ENCODE peak calls at places on chromosomes 1 and 21, in four cellular contexts. M is skeletal muscle cell, O is ascending aorta, Y is stomach. K is an unnamed sample.

GRCh38 chr1:38835230-38835827 is 24.2 kb downstream of the RRAGC start:
- DNase-seq in M (peak), O (no peak), Y (no peak), K (no peak)

GRCh38 chr1:30104551-30104950 is 618.8 kb downstream of the MATN1 start:
- DNase-seq in M (no peak), O (no peak), Y (no peak), K (no peak)

GRCh38 chr21:29299906-29300546 is 1.3 kb downstream of the BACH1 start:
- DNase-seq in Y (peak), O (peak), M (peak), K (no peak)

GRCh38 chr1:186494832-186495271 is 33.9 kb upstream of the PDC start:
- DNase-seq in O (no peak), M (no peak), Y (no peak), K (no peak)

GRCh38 chr1:235468970-235469369 is 35.3 kb downstream of the B3GALNT2 start:
- DNase-seq in O (no peak), M (peak), Y (no peak), K (no peak)

GRCh38 chr1:156692958-156693857 is 12.2 kb downstream of the CRABP2 start:
- DNase-seq in M (no peak), O (no peak), Y (peak), K (no peak)

GRCh38 chr1:173864179-173864867 is 3.5 kb downstream of the GAS5 start:
- DNase-seq in O (no peak), Y (no peak), M (no peak), K (no peak)

GRCh38 chr1:221241592-221241991 is 362.3 kb downstream of the HLX start:
- DNase-seq in Y (no peak), M (no peak), O (no peak), K (no peak)

GRCh38 chr1:147504801-147505303 is 36.4 kb upstream of the BCL9 start:
- DNase-seq in M (no peak), Y (no peak), O (no peak), K (no peak)

GRCh38 chr1:192159769-192160168 is 1.5 kb downstream of the RGS18 start:
- DNase-seq in M (no peak), Y (no peak), O (no peak), K (no peak)

GRCh38 chr21:44370027-44370735 is 16.8 kb downstream of the TRPM2 start:
- DNase-seq in M (no peak), O (no peak), Y (peak), K (no peak)

GRCh38 chr1:153547560-153548551 is 1.2 kb downstream of the S100A3 start:
- DNase-seq in Y (no peak), M (no peak), O (no peak), K (no peak)

GRCh38 chr1:245416771-245417170 is 262.0 kb downstream of the KIF26B start:
- DNase-seq in Y (no peak), O (no peak), M (no peak), K (no peak)

GRCh38 chr1:207890136-207890738 is 20.7 kb downstream of the CD34 start:
- DNase-seq in M (peak), Y (peak), O (no peak), K (no peak)

DNA sequence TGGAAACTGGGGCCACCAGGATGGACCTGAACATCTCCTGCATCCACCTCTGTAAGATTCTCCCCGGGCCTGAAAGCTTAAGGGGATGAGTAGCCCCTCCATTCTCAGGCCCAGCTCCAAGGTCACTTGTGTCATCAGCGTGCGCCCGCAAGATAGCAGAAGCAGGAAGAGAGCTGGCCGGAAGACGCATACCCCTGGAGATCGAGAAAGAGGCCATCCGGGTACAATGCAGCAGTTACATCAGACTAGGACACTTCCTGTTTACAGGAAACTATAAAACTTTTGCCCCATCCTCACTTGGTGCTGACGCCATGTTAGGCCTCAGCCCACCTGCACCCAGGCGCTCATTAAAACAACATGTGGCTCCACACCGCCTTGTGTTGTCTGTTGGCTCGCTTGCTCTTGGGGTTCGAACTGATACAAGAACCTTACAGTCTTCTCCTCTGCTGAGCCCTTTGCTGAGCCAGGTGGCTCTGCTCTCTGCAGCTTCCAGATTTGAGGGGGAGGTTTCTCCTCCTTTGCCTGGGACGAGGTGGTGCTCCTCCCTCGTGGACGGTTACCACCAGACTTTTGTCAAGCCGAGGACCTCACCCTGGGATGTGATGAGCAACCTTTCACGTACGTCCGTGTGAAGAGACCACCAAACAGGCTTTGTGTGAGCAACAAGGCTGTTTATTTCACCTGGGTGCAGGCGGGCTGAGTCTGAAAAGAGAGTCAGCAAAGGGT is 277.5 kb upstream of the C1orf174 start:
- DNase-seq in O (no peak), M (no peak), Y (no peak), K (no peak)
- H3K4me3 ChIP-seq in O (no peak), M (no peak), Y (no peak), K (no peak)

GRCh38 chr1:63074321-63074720 is 248.0 kb upstream of the FOXD3 start:
- DNase-seq in O (no peak), Y (no peak), M (no peak), K (no peak)
- H3K4me3 ChIP-seq in O (no peak), Y (peak), M (no peak), K (no peak)

DNA sequence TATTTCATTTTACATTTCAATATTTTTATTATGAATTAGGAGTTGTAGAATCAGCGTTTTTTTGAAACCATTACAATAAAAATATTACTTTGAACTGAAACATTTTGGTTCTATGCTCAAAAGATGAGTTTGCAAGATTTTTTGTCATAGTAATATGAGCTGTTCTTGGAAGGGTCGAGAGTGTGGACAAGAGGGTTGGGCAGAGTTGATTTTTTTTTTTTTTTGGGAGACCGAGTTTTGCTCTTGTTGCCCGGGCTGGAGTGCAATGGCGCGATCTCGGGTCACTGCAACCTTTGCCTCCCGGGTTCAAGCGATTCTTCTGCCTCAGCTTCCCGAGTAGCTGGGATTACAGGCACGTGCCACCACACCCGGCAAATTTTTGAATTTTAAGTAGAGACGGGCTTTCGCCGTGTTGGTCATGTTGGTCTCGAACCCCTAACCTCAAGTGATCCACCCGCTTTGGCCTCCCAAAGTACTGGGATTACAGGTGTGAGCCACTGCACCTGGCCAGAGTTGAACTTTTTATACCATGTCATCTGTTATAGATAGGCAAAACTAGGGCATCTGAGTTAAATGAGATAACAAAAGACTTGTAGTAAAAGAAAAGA is 3.3 kb downstream of the CACYBP start:
- DNase-seq in Y (no peak), O (no peak), M (no peak), K (no peak)
- H3K4me3 ChIP-seq in Y (no peak), O (peak), M (no peak), K (no peak)

GRCh38 chr1:239795289-239795688 is 296.4 kb upstream of the FMN2 start:
- DNase-seq in O (no peak), Y (no peak), M (no peak), K (no peak)
- H3K4me3 ChIP-seq in O (no peak), Y (no peak), M (no peak), K (no peak)

GRCh38 chr1:180560868-180561600 is 2.3 kb downstream of the OVAAL start:
- DNase-seq in O (no peak), M (no peak), Y (no peak), K (no peak)
- H3K4me3 ChIP-seq in O (no peak), M (no peak), Y (no peak), K (no peak)

DNA sequence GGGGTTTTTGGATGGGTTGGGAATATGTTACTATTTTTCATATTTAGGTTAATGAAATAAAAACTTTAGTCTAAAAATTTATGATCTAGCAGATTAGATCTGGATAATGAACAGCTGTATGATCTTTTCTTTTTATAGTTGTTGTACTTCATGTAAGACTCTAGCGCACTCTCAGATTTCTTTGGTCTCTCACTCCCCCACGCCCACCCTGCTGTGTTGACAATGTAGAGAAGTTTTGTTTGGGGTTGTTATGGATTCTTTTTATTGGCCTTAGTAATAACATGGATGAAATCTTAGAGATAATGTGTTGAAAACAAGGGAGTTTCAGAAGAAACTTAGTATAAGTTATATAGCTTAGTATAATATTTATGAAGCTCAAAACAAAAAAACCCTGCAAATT is 5.5 kb downstream of the KLF18 start:
- DNase-seq in M (no peak), Y (no peak), O (no peak), K (no peak)
- H3K4me3 ChIP-seq in M (no peak), Y (no peak), O (no peak), K (no peak)

DNA sequence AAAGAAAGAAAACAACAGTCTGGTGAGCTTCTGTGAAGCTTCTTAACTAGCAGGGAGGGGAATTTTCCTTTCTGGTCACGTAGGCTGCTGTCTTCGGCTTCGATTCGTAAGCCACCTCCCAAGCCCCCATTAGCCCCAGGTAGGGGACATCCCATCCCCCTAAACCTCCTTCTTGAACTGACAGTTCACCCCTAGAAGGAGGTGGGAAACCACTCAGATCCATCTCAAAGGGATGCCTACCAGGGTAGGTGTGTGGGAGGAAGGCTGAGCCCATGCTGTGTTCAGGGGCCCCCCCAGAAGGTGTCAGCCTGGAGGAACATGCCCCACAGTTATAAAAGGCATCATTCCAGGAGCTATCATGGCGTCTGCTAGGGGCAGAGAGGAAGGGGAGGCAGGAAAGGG is 25.8 kb downstream of the CD247 start:
- DNase-seq in M (no peak), O (no peak), Y (no peak), K (no peak)
- H3K4me3 ChIP-seq in M (no peak), O (no peak), Y (no peak), K (no peak)

GRCh38 chr1:84143796-84144565 is at the start of gene PRKACB:
- DNase-seq in Y (no peak), O (no peak), M (no peak), K (no peak)
- H3K4me3 ChIP-seq in Y (peak), O (no peak), M (no peak), K (peak)

DNA sequence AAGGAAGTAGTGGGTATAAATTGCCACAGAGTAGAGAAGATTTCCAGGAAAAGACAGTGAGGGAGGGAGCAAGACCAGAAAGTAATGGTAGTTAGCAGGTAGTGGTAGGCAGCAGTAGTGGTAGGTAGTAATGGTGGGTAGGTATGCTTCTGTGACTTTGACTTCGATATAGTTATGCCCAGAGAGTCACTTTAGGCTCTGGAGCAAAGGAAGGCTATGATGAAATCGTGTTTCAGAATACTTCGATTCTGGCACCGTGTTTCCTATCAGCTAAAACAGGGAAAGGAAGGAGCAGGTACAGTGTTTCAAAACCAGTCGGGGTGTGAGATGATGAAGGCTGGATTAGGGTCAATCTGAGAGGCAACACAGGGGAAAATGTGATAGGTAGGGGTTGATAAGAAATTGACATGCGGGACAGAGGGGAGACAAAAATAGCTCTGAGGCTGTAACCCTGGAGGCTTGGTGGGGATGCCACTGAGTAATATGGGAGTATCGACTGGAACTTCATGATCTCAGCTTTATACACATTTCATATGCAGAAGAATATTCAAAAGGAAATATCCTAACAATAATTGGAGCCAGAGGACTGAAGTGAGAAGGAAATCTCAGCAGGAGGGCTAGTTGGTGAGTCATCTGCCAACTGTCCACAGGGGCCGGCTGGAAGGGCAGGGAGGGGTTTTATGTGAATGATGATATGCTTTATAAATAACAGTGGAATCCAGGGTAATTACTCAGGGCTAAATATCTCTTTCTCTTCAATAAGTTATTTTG is 25.2 kb upstream of the TRIM45 start:
- DNase-seq in M (peak), Y (no peak), O (no peak), K (no peak)
- H3K4me3 ChIP-seq in M (no peak), Y (no peak), O (no peak), K (no peak)

DNA sequence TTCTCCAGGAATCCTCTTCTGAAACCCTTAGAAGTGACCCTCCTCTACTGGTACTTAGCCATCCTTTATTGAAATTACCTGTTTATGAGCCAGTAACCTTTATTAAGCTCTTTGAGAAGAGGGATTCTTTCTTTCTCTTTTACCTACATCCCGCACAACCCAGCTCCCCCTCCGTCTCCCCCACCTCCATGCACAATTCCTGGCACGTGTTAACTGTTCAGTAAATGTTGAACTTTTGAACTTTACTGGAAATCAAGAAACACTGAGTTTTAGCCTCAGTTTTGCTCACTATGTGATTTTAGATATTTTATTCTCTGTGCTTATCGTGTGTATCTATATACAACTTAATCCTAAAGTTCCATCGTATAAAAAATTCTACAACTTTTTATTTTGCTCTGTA is 1.8 kb downstream of the TMED5 start:
- DNase-seq in M (no peak), O (no peak), Y (no peak), K (no peak)
- H3K4me3 ChIP-seq in M (peak), O (peak), Y (peak), K (peak)

K was measured in thoracic aorta.